ENCODE peak calls at places on chromosomes 4 and X, in eight cellular contexts. R is substantia nigra, X is stromal cell of bone marrow, D is globus pallidus, Y is cardiac muscle cell, W is ACHN, A is ovary, I is NCI-H526 treated with DMSO at 0.1 percent for 48 hours. T is an unnamed sample.

GRCh38 chr4:4260185-4260751 is 12.2 kb upstream of the TMEM128 start:
- DNase-seq in I (peak), X (peak), Y (peak), D (no peak), R (no peak), A (no peak), W (peak), T (no peak)

GRCh38 chr4:5446595-5446994 is 261.8 kb downstream of the EVC2 start:
- DNase-seq in D (no peak), I (no peak), W (no peak), R (no peak), X (no peak), A (no peak), Y (no peak), T (no peak)

GRCh38 chr4:128440923-128441322 is 153.3 kb upstream of the PGRMC2 start:
- DNase-seq in A (no peak), I (no peak), D (no peak), Y (no peak), X (no peak), R (no peak), W (no peak), T (no peak)

GRCh38 chr4:168163106-168163505 is 70.8 kb downstream of the ANXA10 start:
- DNase-seq in Y (no peak), X (no peak), I (no peak), R (no peak), D (no peak), A (no peak), W (no peak), T (no peak)

GRCh38 chrX:65671966-65672365 is 4.5 kb downstream of the MSN start:
- DNase-seq in A (no peak), Y (peak), D (no peak), I (no peak), X (no peak), R (no peak), W (no peak), T (no peak)

GRCh38 chrX:119698835-119699234 is 5.9 kb upstream of the SEPTIN6 start:
- DNase-seq in R (no peak), A (no peak), Y (peak), W (peak), X (peak), I (peak), D (peak), T (peak)

GRCh38 chrX:3435057-3435456 is 88.6 kb upstream of the MXRA5 start:
- DNase-seq in X (no peak), A (no peak), W (no peak), R (no peak), Y (no peak), I (peak), D (no peak), T (no peak)

GRCh38 chr4:3375688-3376087 is 66.1 kb upstream of the HGFAC start:
- DNase-seq in A (no peak), D (no peak), I (no peak), W (peak), R (no peak), X (peak), Y (peak), T (no peak)

GRCh38 chrX:13808865-13809264 is 8.0 kb downstream of the GPM6B start:
- DNase-seq in R (no peak), I (no peak), D (no peak), X (no peak), W (no peak), Y (no peak), A (no peak), T (no peak)